ENCODE peak calls at places on chromosomes 12 and 14, in seven cellular contexts. W is prostate gland, E is stomach, U is breast epithelium, D is endothelial cell of umbilical vein, N is K562, X is HepG2. J is an unnamed sample.

GRCh38 chr14:93496856-93497255 is 66.1 kb downstream of the UNC79 start:
- DNase-seq in W (no peak), E (no peak), U (no peak), D (no peak), N (no peak), X (no peak), J (no peak)

GRCh38 chr14:54829486-54830224 is 73.0 kb downstream of the GCH1 start:
- DNase-seq in W (no peak), E (no peak), U (no peak), D (no peak), N (no peak), X (no peak), J (no peak)

GRCh38 chr12:110337912-110338710 is 57.1 kb downstream of the ATP2A2 start:
- DNase-seq in W (no peak), E (no peak), U (no peak), D (no peak), N (no peak), X (peak; percentile 40), J (no peak)

GRCh38 chr14:92362781-92363235 is 39.8 kb downstream of the SLC24A4 start:
- DNase-seq in W (no peak), E (no peak), U (no peak), D (no peak), N (no peak), X (no peak), J (peak; percentile 18)

GRCh38 chr12:85281947-85282312 is 1.9 kb downstream of the ALX1 start:
- DNase-seq in W (no peak), E (no peak), U (no peak), D (no peak), N (no peak), X (no peak), J (no peak)

GRCh38 chr12:113305281-113305856 is 29.5 kb downstream of the SLC8B1 start:
- DNase-seq in W (no peak), E (no peak), U (no peak), D (no peak), N (no peak), X (no peak), J (no peak)

GRCh38 chr14:73465833-73466532 is 7.6 kb upstream of the NUMB start:
- DNase-seq in W (no peak), E (no peak), U (no peak), D (peak; percentile 73), N (no peak), X (peak; percentile 28), J (no peak)

GRCh38 chr14:75484711-75485429 is 37.4 kb upstream of the BATF start:
- DNase-seq in W (no peak), E (no peak), U (no peak), D (no peak), N (no peak), X (no peak), J (no peak)

GRCh38 chr12:108649668-108650067 is 16.0 kb upstream of the SELPLG start:
- DNase-seq in W (no peak), E (no peak), U (no peak), D (peak; percentile 76), N (no peak), X (no peak), J (no peak)

GRCh38 chr14:75493580-75494130 is 28.6 kb upstream of the BATF start:
- DNase-seq in W (no peak), E (no peak), U (no peak), D (no peak), N (no peak), X (no peak), J (no peak)

GRCh38 chr12:86513206-86513605 is 257.0 kb upstream of the MGAT4C start:
- DNase-seq in W (no peak), E (no peak), U (no peak), D (no peak), N (no peak), X (no peak), J (no peak)

GRCh38 chr14:67526181-67526580 is 6.9 kb upstream of the PLEKHH1 start:
- DNase-seq in W (no peak), E (no peak), U (no peak), D (no peak), N (no peak), X (no peak), J (no peak)

GRCh38 chr14:64682843-64683242 is 21.4 kb upstream of the PLEKHG3 start:
- DNase-seq in W (no peak), E (no peak), U (no peak), D (no peak), N (no peak), X (no peak), J (no peak)

GRCh38 chr12:96070670-96071279 is 35.4 kb upstream of the LTA4H start:
- DNase-seq in W (no peak), E (no peak), U (no peak), D (peak; percentile 66), N (no peak), X (peak; percentile 18), J (peak; percentile 13)
- TF ChIP-seq CTCF in W (no peak), E (no peak), U (no peak), D (no peak), N (peak; percentile 18), X (peak; percentile 53), J (no peak)

DNA sequence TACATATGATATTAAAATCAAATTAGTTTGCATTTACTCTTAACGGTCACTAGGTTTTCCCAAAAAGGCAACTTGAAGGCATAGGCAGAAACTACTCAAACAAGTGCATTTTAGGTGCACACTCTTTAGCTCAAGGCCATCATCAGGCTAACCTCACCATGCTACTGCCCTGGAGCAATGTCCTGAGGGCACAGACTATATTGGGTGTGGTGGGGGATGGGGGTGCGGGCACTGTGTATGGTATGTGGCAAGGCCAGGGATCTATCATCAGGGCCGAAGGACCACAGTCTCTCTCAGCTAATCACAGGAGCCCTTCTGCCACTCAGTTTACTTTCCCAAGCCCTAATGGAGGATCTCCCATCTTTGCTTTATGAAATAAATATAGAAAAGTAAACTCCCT is 51.9 kb downstream of the SH2B3 start:
- DNase-seq in W (no peak), E (no peak), U (no peak), D (no peak), N (no peak), X (no peak), J (no peak)
- TF ChIP-seq POLR2AphosphoS5 in W (no peak), E (no peak), U (no peak), D (no peak), N (no peak), X (no peak), J (no peak)

GRCh38 chr14:37565550-37565949 is 29.5 kb downstream of the FOXA1 start:
- DNase-seq in W (no peak), E (no peak), U (no peak), D (no peak), N (no peak), X (peak; percentile 70), J (no peak)
- TF ChIP-seq POLR2A in W (no peak), E (no peak), U (no peak), D (no peak), N (no peak), X (no peak), J (no peak)

GRCh38 chr14:100056964-100057817 is 8.0 kb upstream of the EVL start:
- DNase-seq in W (no peak), E (no peak), U (no peak), D (peak; percentile 39), N (no peak), X (no peak), J (no peak)
- TF ChIP-seq CTCF in W (no peak), E (no peak), U (peak; percentile 42), D (no peak), N (peak; percentile 45), X (no peak), J (no peak)

GRCh38 chr12:124761056-124761455 is 102.6 kb downstream of the SCARB1 start:
- DNase-seq in W (no peak), E (no peak), U (no peak), D (no peak), N (no peak), X (no peak), J (no peak)
- TF ChIP-seq POLR2AphosphoS5 in W (no peak), E (no peak), U (no peak), D (no peak), N (no peak), X (no peak), J (no peak)

GRCh38 chr12:96425321-96425720 is 25.1 kb upstream of the CDK17 start:
- DNase-seq in W (no peak), E (no peak), U (no peak), D (peak; percentile 60), N (no peak), X (no peak), J (no peak)

GRCh38 chr12:96424601-96425000 is 24.4 kb upstream of the CDK17 start:
- DNase-seq in W (no peak), E (no peak), U (no peak), D (no peak), N (no peak), X (no peak), J (no peak)

GRCh38 chr12:96425973-96426372 is 25.7 kb upstream of the CDK17 start:
- DNase-seq in W (no peak), E (no peak), U (no peak), D (no peak), N (no peak), X (no peak), J (no peak)

GRCh38 chr12:96431067-96431466 is 30.8 kb upstream of the CDK17 start:
- DNase-seq in W (no peak), E (no peak), U (no peak), D (no peak), N (no peak), X (no peak), J (no peak)

GRCh38 chr12:96427269-96427729 is 27.1 kb upstream of the CDK17 start:
- DNase-seq in W (no peak), E (peak; percentile 33), U (no peak), D (peak; percentile 99), N (no peak), X (peak; percentile 7), J (peak; percentile 35)
- TF ChIP-seq POLR2A in W (no peak), E (no peak), U (no peak), D (no peak), N (no peak), X (no peak), J (no peak)

GRCh38 chr12:25583545-25583944 is 30.5 kb upstream of the LMNTD1 start:
- DNase-seq in W (no peak), E (no peak), U (no peak), D (peak; percentile 28), N (no peak), X (no peak), J (no peak)
- TF ChIP-seq CTCF in W (no peak), E (no peak), U (no peak), D (no peak), N (peak; percentile 2), X (peak; percentile 12), J (no peak)

GRCh38 chr14:28785096-28785952 is 18.7 kb downstream of the FOXG1 start:
- DNase-seq in W (no peak), E (no peak), U (no peak), D (no peak), N (no peak), X (no peak), J (no peak)
- TF ChIP-seq POLR2AphosphoS5 in W (no peak), E (no peak), U (no peak), D (no peak), N (no peak), X (no peak), J (no peak)

DNA sequence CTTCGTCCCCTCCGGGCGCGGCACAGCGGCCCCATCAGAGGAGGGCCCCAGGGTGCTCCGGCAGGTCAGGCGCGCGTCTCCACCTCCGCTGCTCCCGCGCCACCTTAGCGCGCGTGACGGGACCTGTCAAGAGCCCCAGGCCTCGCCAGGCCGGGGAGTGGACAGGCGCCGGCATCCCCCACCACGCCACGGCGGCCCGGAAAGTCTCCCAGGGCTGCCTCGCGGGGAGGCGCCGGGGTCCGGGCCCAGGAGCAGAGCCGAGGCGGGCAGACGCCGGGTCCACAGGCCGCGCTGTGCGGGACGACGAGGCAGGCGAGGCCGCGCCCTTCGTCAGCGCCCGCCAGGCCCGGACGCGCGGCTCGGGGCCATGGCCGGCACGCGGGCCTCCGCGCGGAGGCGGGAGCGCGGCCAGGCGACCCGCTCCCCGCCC is 549 bp downstream of the DICER1 start:
- DNase-seq in W (peak; percentile 19), E (peak; percentile 46), U (no peak), D (peak; percentile 34), N (no peak), X (peak; percentile 7), J (peak; percentile 36)
- TF ChIP-seq POLR2A in W (no peak), E (no peak), U (no peak), D (no peak), N (no peak), X (no peak), J (no peak)

J was measured in transverse colon.